ENCODE peak calls at places on chromosomes 2 and 18, in nine cellular contexts. P is SJSA1, Y is stomach, C is GM23338, K is sigmoid colon, S is neuronal stem cell, V is thyroid gland, M is tibial artery, D is aorta. L is an unnamed sample.

GRCh38 chr2:238897122-238897880 is 49.4 kb downstream of the TWIST2 start:
- DNase-seq in P (no peak), Y (no peak), C (no peak), K (peak; percentile 63), S (no peak), V (no peak), M (no peak), D (no peak), L (no peak)

GRCh38 chr2:47076586-47077441 is 78.3 kb downstream of the STPG4 start:
- DNase-seq in P (peak; percentile 99), Y (no peak), C (no peak), K (no peak), S (no peak), V (peak; percentile 66), M (peak; percentile 80), D (peak; percentile 86), L (no peak)

GRCh38 chr2:20660506-20660905 is 6.4 kb upstream of the GDF7 start:
- DNase-seq in P (no peak), Y (no peak), C (no peak), K (peak; percentile 36), S (no peak), V (no peak), M (peak; percentile 35), D (no peak), L (no peak)

GRCh38 chr2:18503686-18504085 is 56.8 kb downstream of the RDH14 start:
- DNase-seq in P (no peak), Y (no peak), C (no peak), K (no peak), S (no peak), V (no peak), M (no peak), D (no peak), L (no peak)

GRCh38 chr2:141923657-141924056 is 207.2 kb downstream of the LRP1B start:
- DNase-seq in P (no peak), Y (no peak), C (no peak), K (no peak), S (no peak), V (no peak), M (no peak), D (no peak), L (no peak)

GRCh38 chr2:78940998-78941397 is 84.5 kb upstream of the REG3G start:
- DNase-seq in P (no peak), Y (no peak), C (no peak), K (no peak), S (no peak), V (no peak), M (no peak), D (no peak), L (no peak)

GRCh38 chr2:113707106-113707505 is 49.3 kb downstream of the SLC35F5 start:
- DNase-seq in P (no peak), Y (no peak), C (no peak), K (no peak), S (no peak), V (no peak), M (no peak), D (no peak), L (no peak)

GRCh38 chr2:198116652-198117175 is 312.3 kb downstream of the PLCL1 start:
- DNase-seq in P (no peak), Y (no peak), C (no peak), K (no peak), S (no peak), V (no peak), M (no peak), D (no peak), L (no peak)

GRCh38 chr2:120177011-120177621 is 46.1 kb downstream of the TMEM185B start:
- DNase-seq in P (no peak), Y (peak; percentile 47), C (peak; percentile 46), K (no peak), S (no peak), V (no peak), M (no peak), D (peak; percentile 76), L (peak; percentile 89)

GRCh38 chr2:8496079-8496478 is 185.8 kb upstream of the ID2 start:
- DNase-seq in P (no peak), Y (no peak), C (no peak), K (peak; percentile 57), S (no peak), V (no peak), M (peak; percentile 44), D (no peak), L (no peak)

GRCh38 chr2:161556440-161556839 is 67.8 kb upstream of the SLC4A10 start:
- DNase-seq in P (no peak), Y (no peak), C (no peak), K (no peak), S (no peak), V (no peak), M (no peak), D (no peak), L (no peak)

GRCh38 chr2:19685713-19686112 is 216.1 kb downstream of the TTC32 start:
- DNase-seq in P (peak; percentile 58), Y (no peak), C (no peak), K (no peak), S (no peak), V (no peak), M (no peak), D (no peak), L (no peak)

GRCh38 chr18:74457043-74457742 is at the start of gene DIPK1C:
- DNase-seq in P (no peak), Y (no peak), C (peak; percentile 47), K (no peak), S (no peak), V (peak; percentile 3), M (no peak), D (no peak), L (no peak)

GRCh38 chr2:226701052-226701451 is 98.6 kb downstream of the IRS1 start:
- DNase-seq in P (peak; percentile 49), Y (no peak), C (no peak), K (no peak), S (no peak), V (no peak), M (no peak), D (no peak), L (no peak)

GRCh38 chr2:197813093-197813787 is 8.8 kb downstream of the PLCL1 start:
- DNase-seq in P (no peak), Y (no peak), C (peak; percentile 50), K (no peak), S (no peak), V (no peak), M (no peak), D (no peak), L (no peak)

GRCh38 chr18:30967701-30968100 is 74.8 kb downstream of the DSC3 start:
- DNase-seq in P (no peak), Y (no peak), C (peak; percentile 35), K (no peak), S (no peak), V (no peak), M (no peak), D (no peak), L (no peak)

GRCh38 chr2:107591541-107591940 is 235.2 kb upstream of the RGPD4 start:
- DNase-seq in P (no peak), Y (no peak), C (no peak), K (no peak), S (no peak), V (no peak), M (no peak), D (no peak), L (no peak)

GRCh38 chr2:206693399-206694137 is 24.6 kb downstream of the DYTN start:
- DNase-seq in P (peak; percentile 29), Y (no peak), C (peak; percentile 88), K (no peak), S (peak; percentile 73), V (peak; percentile 19), M (no peak), D (no peak), L (peak; percentile 34)

GRCh38 chr2:7815726-7816125 is 866.1 kb upstream of the ID2 start:
- DNase-seq in P (no peak), Y (no peak), C (no peak), K (no peak), S (no peak), V (no peak), M (no peak), D (no peak), L (no peak)

GRCh38 chr18:42274488-42275137 is 319.6 kb downstream of the PIK3C3 start:
- DNase-seq in P (peak; percentile 37), Y (no peak), C (peak; percentile 55), K (no peak), S (no peak), V (no peak), M (no peak), D (no peak), L (no peak)

GRCh38 chr2:85766214-85766613 is 12.4 kb downstream of the ATOH8 start:
- DNase-seq in P (no peak), Y (no peak), C (no peak), K (no peak), S (no peak), V (no peak), M (no peak), D (no peak), L (no peak)
- H3K4me1 ChIP-seq in P (peaks cover 45% of the 10 kb centered on the region), Y (peaks cover 67% of the 10 kb centered on the region), C (peaks cover 47% of the 10 kb centered on the region), K (peaks cover 34% of the 10 kb centered on the region), S (peaks cover 31% of the 10 kb centered on the region), V (peaks cover 84% of the 10 kb centered on the region), M (peaks cover 47% of the 10 kb centered on the region), D (no peaks in the 10 kb centered on the region), L (no peaks in the 10 kb centered on the region)

GRCh38 chr2:133586978-133587377 is 18.7 kb upstream of the NCKAP5 start:
- DNase-seq in P (no peak), Y (no peak), C (no peak), K (no peak), S (no peak), V (no peak), M (no peak), D (no peak), L (no peak)

GRCh38 chr2:133579295-133579694 is 11.0 kb upstream of the NCKAP5 start:
- DNase-seq in P (no peak), Y (peak; percentile 61), C (no peak), K (no peak), S (no peak), V (peak; percentile 37), M (no peak), D (no peak), L (no peak)

GRCh38 chr2:133576714-133577113 is 8.5 kb upstream of the NCKAP5 start:
- DNase-seq in P (no peak), Y (no peak), C (no peak), K (no peak), S (no peak), V (no peak), M (no peak), D (no peak), L (no peak)

GRCh38 chr2:133581027-133581760 is 12.9 kb upstream of the NCKAP5 start:
- DNase-seq in P (no peak), Y (no peak), C (peak; percentile 37), K (no peak), S (no peak), V (no peak), M (no peak), D (no peak), L (no peak)
- H3K27ac ChIP-seq in P (no peak overlapping the region), Y (no peak overlapping the region), C (no peak overlapping the region), K (no peak overlapping the region), S (no peak overlapping the region), V (no peak overlapping the region), M (no peak overlapping the region), D (no peak overlapping the region), L (no peak overlapping the region)

GRCh38 chr2:165067958-165068612 is 112.8 kb upstream of the SLC38A11 start:
- DNase-seq in P (peak; percentile 84), Y (no peak), C (peak; percentile 96), K (no peak), S (peak; percentile 87), V (peak; percentile 11), M (no peak), D (peak; percentile 76), L (no peak)
- H3K4me3 ChIP-seq in P (peak overlapping the region; percentile 8), Y (peak overlapping the region; percentile 18), C (peak overlapping the region; percentile 39), K (no peak overlapping the region), S (no peak overlapping the region), V (no peak overlapping the region), M (no peak overlapping the region), D (no peak overlapping the region), L (no peak overlapping the region)

GRCh38 chr2:201966691-201967388 is 66.8 kb upstream of the FZD7 start:
- DNase-seq in P (no peak), Y (no peak), C (peak; percentile 17), K (no peak), S (no peak), V (no peak), M (no peak), D (no peak), L (no peak)
- H3K4me1 ChIP-seq in P (peaks cover 16% of the 10 kb centered on the region), Y (no peaks in the 10 kb centered on the region), C (peaks cover 31% of the 10 kb centered on the region), K (no peaks in the 10 kb centered on the region), S (peaks cover 55% of the 10 kb centered on the region), V (no peaks in the 10 kb centered on the region), M (peaks cover 5% of the 10 kb centered on the region), D (no peaks in the 10 kb centered on the region), L (peaks cover 6% of the 10 kb centered on the region)